ENCODE peak calls at places on chromosomes 6 and 20, in nine cellular contexts. B is psoas muscle, Z is tibial artery, O is left lung, Q is esophagus squamous epithelium, A is heart left ventricle, E is heart right ventricle, V is breast epithelium, T is MM.1S. L is an unnamed sample. For H3K36me3, the result is how much of the 10 kb centered on the place peaks cover.

GRCh38 chr6:28525496-28526039 is at the start of gene GPX5:
- DNase-seq in B (no peak), Z (no peak), O (no peak), Q (no peak), A (no peak), E (no peak), V (no peak), T (no peak), L (no peak)

GRCh38 chr6:155377061-155377460 is 62.8 kb upstream of the TFB1M start:
- DNase-seq in B (no peak), Z (no peak), O (no peak), Q (no peak), A (no peak), E (no peak), V (no peak), T (no peak), L (no peak)

GRCh38 chr20:19823216-19823615 is 65.2 kb downstream of the RIN2 start:
- DNase-seq in B (no peak), Z (no peak), O (no peak), Q (no peak), A (no peak), E (no peak), V (no peak), T (no peak), L (no peak)

GRCh38 chr6:149237464-149237863 is 80.0 kb upstream of the TAB2 start:
- DNase-seq in B (no peak), Z (no peak), O (no peak), Q (no peak), A (no peak), E (no peak), V (no peak), T (no peak), L (no peak)

GRCh38 chr6:136550330-136551071 is at the start of gene MAP7:
- DNase-seq in B (peak), Z (peak), O (peak), Q (no peak), A (peak), E (peak), V (peak), T (peak), L (peak)

GRCh38 chr6:146990284-146990683 is 213.9 kb upstream of the STXBP5 start:
- DNase-seq in B (no peak), Z (no peak), O (no peak), Q (no peak), A (no peak), E (no peak), V (no peak), T (no peak), L (no peak)

GRCh38 chr6:144266091-144266649 is 19.0 kb upstream of the UTRN start:
- DNase-seq in B (peak), Z (peak), O (peak), Q (peak), A (peak), E (peak), V (peak), T (no peak), L (peak)

GRCh38 chr6:168148231-168148849 is 69.3 kb upstream of the FRMD1 start:
- DNase-seq in B (no peak), Z (no peak), O (no peak), Q (no peak), A (no peak), E (no peak), V (peak), T (no peak), L (no peak)

GRCh38 chr6:147382945-147383554 is 125.4 kb upstream of the SAMD5 start:
- DNase-seq in B (no peak), Z (no peak), O (no peak), Q (no peak), A (no peak), E (no peak), V (no peak), T (peak), L (no peak)

GRCh38 chr20:25055711-25056492 is 2.0 kb downstream of the ACSS1 start:
- DNase-seq in B (no peak), Z (peak), O (peak), Q (no peak), A (no peak), E (no peak), V (no peak), T (no peak), L (peak)

GRCh38 chr6:129744201-129744879 is 34.4 kb upstream of the ARHGAP18 start:
- DNase-seq in B (no peak), Z (no peak), O (no peak), Q (no peak), A (no peak), E (no peak), V (no peak), T (no peak), L (no peak)

GRCh38 chr6:155264704-155265320 is 999 bp downstream of the CLDN20 start:
- DNase-seq in B (no peak), Z (no peak), O (no peak), Q (no peak), A (no peak), E (no peak), V (no peak), T (no peak), L (no peak)

GRCh38 chr6:19759117-19759880 is 77.9 kb upstream of the ID4 start:
- DNase-seq in B (no peak), Z (no peak), O (no peak), Q (no peak), A (no peak), E (no peak), V (no peak), T (no peak), L (no peak)

GRCh38 chr6:118668761-118669411 is 17.5 kb upstream of the CEP85L start:
- DNase-seq in B (no peak), Z (no peak), O (no peak), Q (no peak), A (no peak), E (no peak), V (no peak), T (no peak), L (no peak)

GRCh38 chr6:157330831-157331230 is 7.5 kb upstream of the TMEM242 start:
- DNase-seq in B (no peak), Z (no peak), O (no peak), Q (no peak), A (no peak), E (no peak), V (no peak), T (no peak), L (no peak)

GRCh38 chr6:101429845-101430244 is 36.3 kb downstream of the GRIK2 start:
- DNase-seq in B (no peak), Z (no peak), O (no peak), Q (no peak), A (no peak), E (no peak), V (no peak), T (no peak), L (no peak)

GRCh38 chr6:8279094-8279805 is 156.1 kb downstream of the SLC35B3 start:
- DNase-seq in B (no peak), Z (no peak), O (no peak), Q (no peak), A (no peak), E (no peak), V (no peak), T (no peak), L (no peak)

GRCh38 chr6:121823437-121823851 is 388.0 kb downstream of the GJA1 start:
- DNase-seq in B (no peak), Z (no peak), O (no peak), Q (no peak), A (no peak), E (no peak), V (no peak), T (no peak), L (no peak)

GRCh38 chr20:33442136-33443005 is 1.2 kb downstream of the SNTA1 start:
- DNase-seq in B (no peak), Z (no peak), O (no peak), Q (no peak), A (no peak), E (no peak), V (no peak), T (no peak), L (peak)

GRCh38 chr20:21003902-21004301 is 102.3 kb downstream of the LINC00237 start:
- DNase-seq in B (no peak), Z (no peak), O (no peak), Q (no peak), A (no peak), E (no peak), V (no peak), T (no peak), L (no peak)

GRCh38 chr6:30626484-30627366 is at the start of gene ATAT1:
- DNase-seq in B (peak), Z (peak), O (peak), Q (peak), A (peak), E (peak), V (peak), T (peak), L (peak)

GRCh38 chr6:168029459-168030217 is 32.2 kb downstream of the KIF25 start:
- DNase-seq in B (no peak), Z (no peak), O (no peak), Q (no peak), A (no peak), E (no peak), V (peak), T (no peak), L (no peak)

GRCh38 chr6:127924440-127924839 is 23.6 kb upstream of the THEMIS start:
- DNase-seq in B (no peak), Z (no peak), O (no peak), Q (no peak), A (no peak), E (no peak), V (no peak), T (no peak), L (no peak)

GRCh38 chr6:108737594-108738546 is 110.4 kb upstream of the ARMC2 start:
- DNase-seq in B (no peak), Z (peak), O (peak), Q (no peak), A (peak), E (no peak), V (no peak), T (no peak), L (no peak)

GRCh38 chr20:36501367-36502006 is 39.8 kb upstream of the MYL9 start:
- DNase-seq in B (no peak), Z (peak), O (no peak), Q (no peak), A (no peak), E (no peak), V (no peak), T (no peak), L (no peak)

GRCh38 chr6:148524509-148524908 is 181.9 kb downstream of the SASH1 start:
- DNase-seq in B (no peak), Z (no peak), O (no peak), Q (no peak), A (no peak), E (no peak), V (no peak), T (no peak), L (no peak)

GRCh38 chr6:30928677-30929076 is 3.3 kb downstream of the SFTA2 start:
- DNase-seq in B (no peak), Z (no peak), O (no peak), Q (no peak), A (no peak), E (no peak), V (no peak), T (no peak), L (no peak)

GRCh38 chr20:23125625-23126191 is 39.6 kb upstream of the CD93 start:
- DNase-seq in B (peak), Z (peak), O (peak), Q (no peak), A (peak), E (no peak), V (no peak), T (no peak), L (no peak)

GRCh38 chr6:133595076-133595868 is 293.6 kb upstream of the TCF21 start:
- DNase-seq in B (no peak), Z (no peak), O (no peak), Q (no peak), A (no peak), E (no peak), V (no peak), T (no peak), L (no peak)

GRCh38 chr20:43191946-43192847 is 2.5 kb upstream of the PTPRT start:
- DNase-seq in B (no peak), Z (no peak), O (no peak), Q (no peak), A (no peak), E (no peak), V (peak), T (peak), L (peak)

GRCh38 chr6:163318071-163318786 is 96.3 kb upstream of the QKI start:
- DNase-seq in B (no peak), Z (no peak), O (no peak), Q (no peak), A (no peak), E (no peak), V (no peak), T (no peak), L (no peak)

GRCh38 chr6:69819138-69819537 is 22.3 kb upstream of the LMBRD1 start:
- DNase-seq in B (no peak), Z (no peak), O (no peak), Q (no peak), A (no peak), E (no peak), V (no peak), T (no peak), L (no peak)

GRCh38 chr6:111361648-111362047 is 121.4 kb downstream of the REV3L start:
- DNase-seq in B (no peak), Z (no peak), O (no peak), Q (no peak), A (no peak), E (no peak), V (no peak), T (no peak), L (no peak)

GRCh38 chr6:157885211-157885788 is 62.3 kb downstream of the SNX9 start:
- DNase-seq in B (no peak), Z (no peak), O (no peak), Q (no peak), A (no peak), E (no peak), V (no peak), T (no peak), L (no peak)

GRCh38 chr20:50358959-50359358 is 151.2 kb upstream of the PTPN1 start:
- DNase-seq in B (no peak), Z (no peak), O (no peak), Q (no peak), A (no peak), E (no peak), V (no peak), T (no peak), L (no peak)

GRCh38 chr6:112268011-112268410 is 13.6 kb upstream of the LAMA4 start:
- DNase-seq in B (no peak), Z (no peak), O (no peak), Q (no peak), A (no peak), E (no peak), V (no peak), T (no peak), L (no peak)

GRCh38 chr6:14273196-14273595 is 155.6 kb downstream of the CD83 start:
- DNase-seq in B (no peak), Z (no peak), O (no peak), Q (no peak), A (no peak), E (no peak), V (no peak), T (no peak), L (no peak)

GRCh38 chr6:39169448-39170344 is 54.7 kb upstream of the SAYSD1 start:
- DNase-seq in B (no peak), Z (peak), O (no peak), Q (no peak), A (no peak), E (no peak), V (peak), T (no peak), L (peak)

GRCh38 chr20:44504402-44505309 is 17.2 kb downstream of the SERINC3 start:
- DNase-seq in B (no peak), Z (no peak), O (no peak), Q (no peak), A (no peak), E (no peak), V (no peak), T (no peak), L (no peak)
- H3K36me3 ChIP-seq in B (under half), Z (half or more), O (under half), Q (half or more), A (half or more), E (half or more), V (under half), T (under half), L (under half)

GRCh38 chr20:4683261-4683660 is 38.4 kb upstream of the PRND start:
- DNase-seq in B (no peak), Z (no peak), O (no peak), Q (no peak), A (no peak), E (no peak), V (no peak), T (no peak), L (no peak)

GRCh38 chr20:4682682-4683081 is 39.0 kb upstream of the PRND start:
- DNase-seq in B (no peak), Z (no peak), O (no peak), Q (no peak), A (no peak), E (no peak), V (no peak), T (no peak), L (no peak)

GRCh38 chr20:4681971-4682370 is 39.7 kb upstream of the PRND start:
- DNase-seq in B (no peak), Z (no peak), O (no peak), Q (no peak), A (no peak), E (no peak), V (no peak), T (no peak), L (no peak)

GRCh38 chr20:4685923-4686221 is 35.8 kb upstream of the PRND start:
- DNase-seq in B (no peak), Z (no peak), O (no peak), Q (no peak), A (no peak), E (no peak), V (no peak), T (no peak), L (no peak)

GRCh38 chr20:4684837-4685413 is 36.8 kb upstream of the PRND start:
- DNase-seq in B (no peak), Z (no peak), O (no peak), Q (no peak), A (peak), E (no peak), V (no peak), T (no peak), L (no peak)
- TF ChIP-seq CTCF in B (no peak), Z (no peak), O (no peak), Q (no peak), A (no peak), E (no peak), V (no peak), T (no peak), L (no peak)

GRCh38 chr6:1686117-1687098 is 76.7 kb downstream of the FOXC1 start:
- DNase-seq in B (no peak), Z (no peak), O (peak), Q (no peak), A (peak), E (no peak), V (no peak), T (no peak), L (no peak)

GRCh38 chr6:1688396-1688795 is 78.7 kb downstream of the FOXC1 start:
- DNase-seq in B (no peak), Z (no peak), O (no peak), Q (no peak), A (no peak), E (no peak), V (no peak), T (no peak), L (no peak)

GRCh38 chr6:1689141-1689540 is 79.4 kb downstream of the FOXC1 start:
- DNase-seq in B (no peak), Z (no peak), O (no peak), Q (no peak), A (no peak), E (no peak), V (no peak), T (no peak), L (no peak)

DNA sequence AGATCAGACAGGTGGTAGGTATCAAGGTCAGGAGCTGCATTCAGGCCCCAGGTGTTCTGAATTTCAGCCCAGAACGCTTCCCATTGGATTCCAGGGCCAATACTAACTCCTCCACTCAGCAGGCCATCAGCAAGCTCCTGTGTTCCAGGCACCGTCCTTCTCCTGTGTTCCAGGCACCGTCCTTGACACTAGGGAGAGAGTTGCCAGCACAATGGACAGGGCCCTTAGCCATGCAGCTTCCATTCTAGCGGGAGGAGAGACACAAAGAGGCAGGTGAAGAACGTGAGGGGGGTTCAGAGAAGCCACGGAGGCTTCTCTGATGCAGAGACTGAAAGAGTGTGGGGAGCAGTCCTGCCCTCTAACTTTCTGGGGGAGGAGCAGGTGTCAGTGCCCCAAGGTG is 77.7 kb downstream of the FOXC1 start:
- DNase-seq in B (no peak), Z (no peak), O (no peak), Q (no peak), A (no peak), E (no peak), V (no peak), T (no peak), L (no peak)
- H3K27ac ChIP-seq in B (no peak), Z (no peak), O (no peak), Q (no peak), A (no peak), E (no peak), V (no peak), T (no peak), L (no peak)

GRCh38 chr20:62313021-62313420 is 10.2 kb downstream of the ADRM1 start:
- DNase-seq in B (no peak), Z (no peak), O (no peak), Q (no peak), A (no peak), E (no peak), V (no peak), T (no peak), L (no peak)

GRCh38 chr20:62312662-62312977 is 9.8 kb downstream of the ADRM1 start:
- DNase-seq in B (no peak), Z (no peak), O (no peak), Q (no peak), A (no peak), E (no peak), V (no peak), T (no peak), L (no peak)

GRCh38 chr20:62314339-62314638 is 11.5 kb downstream of the ADRM1 start:
- DNase-seq in B (no peak), Z (no peak), O (no peak), Q (no peak), A (no peak), E (no peak), V (no peak), T (no peak), L (no peak)

GRCh38 chr20:62314711-62315302 is 12.0 kb downstream of the ADRM1 start:
- DNase-seq in B (no peak), Z (no peak), O (no peak), Q (no peak), A (no peak), E (no peak), V (no peak), T (no peak), L (no peak)

DNA sequence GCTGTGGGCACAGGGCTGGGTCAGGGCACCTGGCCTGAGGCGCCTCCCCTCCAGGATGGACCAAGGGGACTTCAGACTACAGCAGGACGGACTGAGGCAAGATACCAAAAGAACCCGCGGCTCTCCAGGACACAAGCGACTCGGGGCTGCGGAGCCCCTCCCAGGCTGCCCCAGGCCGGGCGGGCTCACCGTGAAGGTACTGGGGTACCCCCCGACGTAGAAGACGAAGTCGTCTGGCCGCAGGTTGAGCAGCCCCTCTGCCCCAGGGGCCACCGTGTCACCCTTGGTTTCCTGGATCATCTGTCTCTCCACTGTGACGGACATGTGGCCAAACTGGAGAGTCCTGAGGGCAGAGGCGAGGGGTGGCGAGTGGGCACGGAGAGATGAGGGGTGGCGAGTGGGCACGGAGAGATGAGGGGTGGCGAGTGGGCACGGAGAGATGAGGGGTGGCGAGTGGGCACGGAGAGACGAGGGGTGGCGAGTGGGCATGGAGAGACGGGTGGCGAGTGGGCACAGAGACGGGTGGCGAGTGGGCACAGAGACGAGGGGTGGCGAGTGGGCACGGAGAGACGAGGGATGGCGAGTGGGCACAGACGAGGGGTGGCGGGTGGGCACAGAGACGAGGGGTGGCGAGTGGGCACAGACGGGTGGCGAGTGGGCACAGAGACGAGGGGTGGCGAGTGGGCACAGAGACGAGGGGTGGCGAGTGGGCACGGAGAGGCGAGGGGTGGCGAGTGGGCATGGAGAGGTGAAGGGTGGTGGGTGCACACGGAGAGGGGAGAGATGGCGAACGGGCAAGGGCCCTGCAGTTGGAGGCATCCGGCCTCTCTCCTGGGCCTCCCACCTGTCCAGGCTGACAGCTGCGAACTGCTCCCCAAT is 10.9 kb downstream of the ADRM1 start:
- DNase-seq in B (no peak), Z (no peak), O (no peak), Q (no peak), A (no peak), E (no peak), V (no peak), T (no peak), L (no peak)
- H3K36me3 ChIP-seq in B (under half), Z (half or more), O (under half), Q (half or more), A (half or more), E (half or more), V (under half), T (under half), L (half or more)

L was measured in pancreas.